ENCODE peak calls at places on chromosomes 16 and 17, in six cellular contexts. One of them, this sample, is unnamed.

GRCh38 chr16:4370570-4371480 is 823 bp upstream of the VASN start:
- DNase-seq in stomach: no peak
- DNase-seq in MM.1S: no peak
- DNase-seq in progenitor cell of endocrine pancreas: no peak
- DNase-seq in heart left ventricle: peak
- DNase-seq in upper lobe of left lung: peak
- DNase-seq in this sample: no peak

GRCh38 chr17:6654816-6655731 is 3.5 kb downstream of the C17orf100 start:
- DNase-seq in MM.1S: no peak
- DNase-seq in upper lobe of left lung: no peak
- DNase-seq in progenitor cell of endocrine pancreas: no peak
- DNase-seq in heart left ventricle: no peak
- DNase-seq in stomach: peak
- DNase-seq in this sample: no peak

GRCh38 chr17:7992924-7993323 is 9.5 kb upstream of the GUCY2D start:
- DNase-seq in progenitor cell of endocrine pancreas: no peak
- DNase-seq in stomach: no peak
- DNase-seq in heart left ventricle: no peak
- DNase-seq in MM.1S: no peak
- DNase-seq in upper lobe of left lung: peak
- DNase-seq in this sample: no peak

GRCh38 chr17:74117087-74117486 is 86.4 kb upstream of the RPL38 start:
- DNase-seq in heart left ventricle: no peak
- DNase-seq in MM.1S: no peak
- DNase-seq in stomach: no peak
- DNase-seq in upper lobe of left lung: no peak
- DNase-seq in progenitor cell of endocrine pancreas: no peak
- DNase-seq in this sample: no peak

GRCh38 chr16:68128577-68129305 is 43.6 kb downstream of the NFATC3 start:
- DNase-seq in stomach: no peak
- DNase-seq in progenitor cell of endocrine pancreas: no peak
- DNase-seq in heart left ventricle: no peak
- DNase-seq in MM.1S: no peak
- DNase-seq in upper lobe of left lung: peak
- DNase-seq in this sample: no peak

GRCh38 chr17:3845754-3846738 is at the start of gene NCBP3:
- DNase-seq in heart left ventricle: peak
- DNase-seq in stomach: peak
- DNase-seq in MM.1S: peak
- DNase-seq in progenitor cell of endocrine pancreas: peak
- DNase-seq in upper lobe of left lung: peak
- DNase-seq in this sample: peak

GRCh38 chr17:78144146-78144719 is 2.0 kb upstream of the C17orf99 start:
- DNase-seq in upper lobe of left lung: peak
- DNase-seq in heart left ventricle: peak
- DNase-seq in MM.1S: peak
- DNase-seq in stomach: peak
- DNase-seq in progenitor cell of endocrine pancreas: no peak
- DNase-seq in this sample: no peak

GRCh38 chr16:77190190-77190477 is 856 bp upstream of the MON1B start:
- DNase-seq in MM.1S: no peak
- DNase-seq in heart left ventricle: no peak
- DNase-seq in progenitor cell of endocrine pancreas: no peak
- DNase-seq in upper lobe of left lung: no peak
- DNase-seq in stomach: no peak
- DNase-seq in this sample: no peak

GRCh38 chr16:57892041-57892440 is 78.9 kb downstream of the CNGB1 start:
- DNase-seq in heart left ventricle: no peak
- DNase-seq in upper lobe of left lung: peak
- DNase-seq in stomach: no peak
- DNase-seq in MM.1S: no peak
- DNase-seq in progenitor cell of endocrine pancreas: no peak
- DNase-seq in this sample: no peak

GRCh38 chr16:89398924-89399323 is 91.4 kb downstream of the ANKRD11 start:
- DNase-seq in upper lobe of left lung: no peak
- DNase-seq in MM.1S: no peak
- DNase-seq in progenitor cell of endocrine pancreas: no peak
- DNase-seq in stomach: no peak
- DNase-seq in heart left ventricle: no peak
- DNase-seq in this sample: no peak

GRCh38 chr16:59432934-59433333 is 698.8 kb upstream of the GOT2 start:
- DNase-seq in heart left ventricle: no peak
- DNase-seq in upper lobe of left lung: no peak
- DNase-seq in MM.1S: no peak
- DNase-seq in progenitor cell of endocrine pancreas: no peak
- DNase-seq in stomach: no peak
- DNase-seq in this sample: no peak

GRCh38 chr16:590165-590874 is 454 bp downstream of the RAB40C start:
- DNase-seq in progenitor cell of endocrine pancreas: no peak
- DNase-seq in stomach: peak
- DNase-seq in upper lobe of left lung: no peak
- DNase-seq in heart left ventricle: no peak
- DNase-seq in MM.1S: no peak
- DNase-seq in this sample: no peak

GRCh38 chr17:61309857-61310256 is 89.8 kb upstream of the TBX2 start:
- DNase-seq in MM.1S: no peak
- DNase-seq in upper lobe of left lung: no peak
- DNase-seq in progenitor cell of endocrine pancreas: no peak
- DNase-seq in stomach: no peak
- DNase-seq in heart left ventricle: no peak
- DNase-seq in this sample: no peak

GRCh38 chr17:76353004-76353598 is 615 bp downstream of the PRPSAP1 start:
- DNase-seq in upper lobe of left lung: peak
- DNase-seq in heart left ventricle: peak
- DNase-seq in progenitor cell of endocrine pancreas: no peak
- DNase-seq in stomach: peak
- DNase-seq in MM.1S: no peak
- DNase-seq in this sample: no peak

GRCh38 chr17:50903604-50904521 is 37.7 kb upstream of the TOB1 start:
- DNase-seq in heart left ventricle: no peak
- DNase-seq in stomach: no peak
- DNase-seq in MM.1S: no peak
- DNase-seq in upper lobe of left lung: no peak
- DNase-seq in progenitor cell of endocrine pancreas: no peak
- DNase-seq in this sample: no peak

GRCh38 chr17:83183951-83184506 is 104.6 kb downstream of the METRNL start:
- DNase-seq in stomach: peak
- DNase-seq in progenitor cell of endocrine pancreas: no peak
- DNase-seq in MM.1S: no peak
- DNase-seq in heart left ventricle: no peak
- DNase-seq in upper lobe of left lung: no peak
- DNase-seq in this sample: no peak

GRCh38 chr16:57485091-57485915 is 990 bp downstream of the DOK4 start:
- DNase-seq in stomach: peak
- DNase-seq in heart left ventricle: no peak
- DNase-seq in progenitor cell of endocrine pancreas: no peak
- DNase-seq in MM.1S: no peak
- DNase-seq in upper lobe of left lung: peak
- DNase-seq in this sample: no peak

GRCh38 chr17:31680126-31680525 is 178.9 kb downstream of the COPRS start:
- DNase-seq in MM.1S: no peak
- DNase-seq in heart left ventricle: no peak
- DNase-seq in upper lobe of left lung: no peak
- DNase-seq in progenitor cell of endocrine pancreas: no peak
- DNase-seq in stomach: no peak
- DNase-seq in this sample: no peak

GRCh38 chr16:12587170-12587569 is 216.5 kb downstream of the CPPED1 start:
- DNase-seq in progenitor cell of endocrine pancreas: no peak
- DNase-seq in upper lobe of left lung: no peak
- DNase-seq in MM.1S: no peak
- DNase-seq in heart left ventricle: no peak
- DNase-seq in stomach: no peak
- DNase-seq in this sample: no peak

GRCh38 chr17:63039342-63039741 is 73.3 kb downstream of the TANC2 start:
- DNase-seq in stomach: no peak
- DNase-seq in MM.1S: peak
- DNase-seq in heart left ventricle: no peak
- DNase-seq in progenitor cell of endocrine pancreas: no peak
- DNase-seq in upper lobe of left lung: no peak
- DNase-seq in this sample: no peak

GRCh38 chr17:61461586-61461966 is 9.4 kb downstream of the TBX4 start:
- DNase-seq in progenitor cell of endocrine pancreas: no peak
- DNase-seq in MM.1S: no peak
- DNase-seq in stomach: no peak
- DNase-seq in heart left ventricle: no peak
- DNase-seq in upper lobe of left lung: peak
- DNase-seq in this sample: no peak

GRCh38 chr16:67120025-67120424 is 10.3 kb downstream of the PHAF1 start:
- DNase-seq in heart left ventricle: no peak
- DNase-seq in MM.1S: no peak
- DNase-seq in progenitor cell of endocrine pancreas: no peak
- DNase-seq in stomach: no peak
- DNase-seq in upper lobe of left lung: no peak
- DNase-seq in this sample: no peak

GRCh38 chr17:37430051-37430591 is 23.4 kb downstream of the TADA2A start:
- DNase-seq in heart left ventricle: no peak
- DNase-seq in progenitor cell of endocrine pancreas: no peak
- DNase-seq in stomach: no peak
- DNase-seq in MM.1S: no peak
- DNase-seq in upper lobe of left lung: no peak
- DNase-seq in this sample: no peak

GRCh38 chr16:31474173-31474714 is 2.3 kb downstream of the TGFB1I1 start:
- DNase-seq in upper lobe of left lung: no peak
- DNase-seq in MM.1S: no peak
- DNase-seq in heart left ventricle: no peak
- DNase-seq in stomach: no peak
- DNase-seq in progenitor cell of endocrine pancreas: no peak
- DNase-seq in this sample: no peak
- TF ChIP-seq CTCF in upper lobe of left lung: no peak
- TF ChIP-seq CTCF in MM.1S: no peak
- TF ChIP-seq CTCF in heart left ventricle: no peak
- TF ChIP-seq CTCF in stomach: no peak
- TF ChIP-seq CTCF in progenitor cell of endocrine pancreas: no peak
- TF ChIP-seq CTCF in this sample: no peak

GRCh38 chr16:53692146-53692545 is 11.5 kb downstream of the RPGRIP1L start:
- DNase-seq in upper lobe of left lung: no peak
- DNase-seq in heart left ventricle: no peak
- DNase-seq in MM.1S: no peak
- DNase-seq in stomach: no peak
- DNase-seq in progenitor cell of endocrine pancreas: no peak
- DNase-seq in this sample: no peak
- TF ChIP-seq CTCF in upper lobe of left lung: no peak
- TF ChIP-seq CTCF in heart left ventricle: no peak
- TF ChIP-seq CTCF in MM.1S: no peak
- TF ChIP-seq CTCF in stomach: no peak
- TF ChIP-seq CTCF in progenitor cell of endocrine pancreas: peak
- TF ChIP-seq CTCF in this sample: no peak

GRCh38 chr17:79811036-79811887 is 14.4 kb upstream of the CBX8 start:
- DNase-seq in stomach: no peak
- DNase-seq in progenitor cell of endocrine pancreas: peak
- DNase-seq in heart left ventricle: no peak
- DNase-seq in upper lobe of left lung: no peak
- DNase-seq in MM.1S: no peak
- DNase-seq in this sample: peak
- TF ChIP-seq CTCF in stomach: no peak
- TF ChIP-seq CTCF in progenitor cell of endocrine pancreas: peak
- TF ChIP-seq CTCF in heart left ventricle: peak
- TF ChIP-seq CTCF in upper lobe of left lung: peak
- TF ChIP-seq CTCF in MM.1S: peak
- TF ChIP-seq CTCF in this sample: peak

GRCh38 chr17:64533784-64534183 is 27.0 kb downstream of the CEP95 start:
- DNase-seq in MM.1S: no peak
- DNase-seq in progenitor cell of endocrine pancreas: no peak
- DNase-seq in stomach: no peak
- DNase-seq in upper lobe of left lung: no peak
- DNase-seq in heart left ventricle: no peak
- DNase-seq in this sample: no peak

GRCh38 chr17:64532409-64532808 is 25.6 kb downstream of the CEP95 start:
- DNase-seq in MM.1S: no peak
- DNase-seq in heart left ventricle: no peak
- DNase-seq in stomach: no peak
- DNase-seq in upper lobe of left lung: no peak
- DNase-seq in progenitor cell of endocrine pancreas: no peak
- DNase-seq in this sample: no peak

GRCh38 chr17:64535357-64535756 is 28.6 kb downstream of the CEP95 start:
- DNase-seq in heart left ventricle: no peak
- DNase-seq in progenitor cell of endocrine pancreas: no peak
- DNase-seq in MM.1S: no peak
- DNase-seq in upper lobe of left lung: no peak
- DNase-seq in stomach: no peak
- DNase-seq in this sample: no peak

GRCh38 chr17:64531955-64532371 is 25.2 kb downstream of the CEP95 start:
- DNase-seq in heart left ventricle: no peak
- DNase-seq in upper lobe of left lung: peak
- DNase-seq in progenitor cell of endocrine pancreas: no peak
- DNase-seq in stomach: no peak
- DNase-seq in MM.1S: no peak
- DNase-seq in this sample: no peak

DNA sequence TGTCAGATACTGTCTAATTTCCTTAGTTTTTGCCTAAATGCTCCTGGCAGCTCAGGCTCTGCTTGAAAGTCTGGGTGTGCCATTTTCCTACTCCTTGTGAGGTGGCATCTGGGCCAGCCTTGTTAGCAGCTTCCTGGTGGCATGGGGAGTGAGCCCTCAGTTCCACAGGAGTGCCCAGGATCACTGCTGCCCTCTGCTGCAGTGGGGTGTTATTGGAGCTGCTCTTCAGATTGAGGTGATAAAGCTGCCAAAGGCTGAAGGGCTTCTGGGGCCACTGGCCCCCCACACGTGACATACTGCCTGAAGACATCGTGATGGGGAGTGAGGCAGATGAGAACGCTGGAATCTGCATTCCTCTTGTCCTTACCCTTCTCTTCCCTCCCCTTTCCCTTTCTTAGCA is 27.4 kb downstream of the CEP95 start:
- DNase-seq in progenitor cell of endocrine pancreas: no peak
- DNase-seq in stomach: no peak
- DNase-seq in MM.1S: no peak
- DNase-seq in upper lobe of left lung: no peak
- DNase-seq in heart left ventricle: no peak
- DNase-seq in this sample: no peak
- TF ChIP-seq CTCF in progenitor cell of endocrine pancreas: no peak
- TF ChIP-seq CTCF in stomach: no peak
- TF ChIP-seq CTCF in MM.1S: no peak
- TF ChIP-seq CTCF in upper lobe of left lung: no peak
- TF ChIP-seq CTCF in heart left ventricle: no peak
- TF ChIP-seq CTCF in this sample: peak

GRCh38 chr17:35590249-35590824 is 3.2 kb downstream of the AP2B1 start:
- DNase-seq in progenitor cell of endocrine pancreas: no peak
- DNase-seq in upper lobe of left lung: no peak
- DNase-seq in MM.1S: no peak
- DNase-seq in stomach: no peak
- DNase-seq in heart left ventricle: no peak
- DNase-seq in this sample: no peak

GRCh38 chr17:35586569-35587073 is 501 bp upstream of the AP2B1 start:
- DNase-seq in heart left ventricle: no peak
- DNase-seq in progenitor cell of endocrine pancreas: no peak
- DNase-seq in upper lobe of left lung: no peak
- DNase-seq in stomach: no peak
- DNase-seq in MM.1S: no peak
- DNase-seq in this sample: no peak

GRCh38 chr17:35588196-35588920 is 1.2 kb downstream of the AP2B1 start:
- DNase-seq in MM.1S: no peak
- DNase-seq in upper lobe of left lung: no peak
- DNase-seq in heart left ventricle: no peak
- DNase-seq in progenitor cell of endocrine pancreas: no peak
- DNase-seq in stomach: no peak
- DNase-seq in this sample: no peak

GRCh38 chr17:35587074-35587961 is at the start of gene AP2B1:
- DNase-seq in MM.1S: peak
- DNase-seq in upper lobe of left lung: peak
- DNase-seq in heart left ventricle: peak
- DNase-seq in stomach: peak
- DNase-seq in progenitor cell of endocrine pancreas: peak
- DNase-seq in this sample: peak
- TF ChIP-seq CTCF in MM.1S: no peak
- TF ChIP-seq CTCF in upper lobe of left lung: no peak
- TF ChIP-seq CTCF in heart left ventricle: no peak
- TF ChIP-seq CTCF in stomach: no peak
- TF ChIP-seq CTCF in progenitor cell of endocrine pancreas: no peak
- TF ChIP-seq CTCF in this sample: no peak